ENCODE peak calls at places on chromosomes 7 and 10, in eight cellular contexts. O, Z, P, E, H, C, M and X are unnamed samples.

GRCh38 chr10:124243702-124244121 is 150.3 kb upstream of the CHST15 start:
- DNase-seq in O (no peak), Z (no peak), P (no peak), E (no peak), H (no peak), C (no peak), M (no peak), X (peak; percentile 25)

GRCh38 chr7:29123611-29124190 is 22.6 kb downstream of the CPVL start:
- DNase-seq in O (no peak), Z (no peak), P (no peak), E (no peak), H (no peak), C (no peak), M (no peak), X (no peak)

GRCh38 chr10:122331615-122332446 is 42.7 kb upstream of the PLEKHA1 start:
- DNase-seq in O (no peak), Z (no peak), P (no peak), E (peak; percentile 68), H (no peak), C (no peak), M (no peak), X (no peak)

GRCh38 chr10:72719941-72720592 is 28.1 kb downstream of the MCU start:
- DNase-seq in O (no peak), Z (no peak), P (no peak), E (peak; percentile 40), H (no peak), C (no peak), M (peak; percentile 64), X (no peak)

GRCh38 chr7:148830897-148831692 is 53.0 kb downstream of the EZH2 start:
- DNase-seq in O (no peak), Z (no peak), P (no peak), E (no peak), H (no peak), C (no peak), M (no peak), X (no peak)

GRCh38 chr10:44662002-44662401 is 249.1 kb upstream of the TMEM72 start:
- DNase-seq in O (no peak), Z (no peak), P (no peak), E (no peak), H (no peak), C (no peak), M (no peak), X (no peak)

GRCh38 chr7:140889645-140890044 is 35.1 kb downstream of the BRAF start:
- DNase-seq in O (no peak), Z (no peak), P (no peak), E (no peak), H (no peak), C (no peak), M (no peak), X (no peak)

GRCh38 chr7:82443044-82443800 is at the start of gene CACNA2D1:
- DNase-seq in O (no peak), Z (no peak), P (no peak), E (no peak), H (no peak), C (peak; percentile 40), M (peak; percentile 61), X (no peak)

GRCh38 chr7:51023547-51023946 is 240.9 kb upstream of the GRB10 start:
- DNase-seq in O (no peak), Z (no peak), P (no peak), E (no peak), H (no peak), C (no peak), M (no peak), X (no peak)

GRCh38 chr10:103241262-103242011 is 4.2 kb upstream of the RPEL1 start:
- DNase-seq in O (no peak), Z (no peak), P (no peak), E (peak; percentile 64), H (no peak), C (peak; percentile 46), M (peak; percentile 65), X (no peak)

GRCh38 chr7:75054744-75055527 is 18.7 kb downstream of the RCC1L start:
- DNase-seq in O (no peak), Z (no peak), P (no peak), E (peak; percentile 98), H (no peak), C (peak; percentile 92), M (peak; percentile 71), X (no peak)

GRCh38 chr10:122044713-122045112 is 55.8 kb downstream of the TACC2 start:
- DNase-seq in O (no peak), Z (no peak), P (no peak), E (no peak), H (no peak), C (peak; percentile 55), M (no peak), X (peak; percentile 63)

GRCh38 chr7:36514289-36515243 is 124.9 kb downstream of the ANLN start:
- DNase-seq in O (no peak), Z (no peak), P (no peak), E (no peak), H (no peak), C (no peak), M (peak; percentile 12), X (no peak)

GRCh38 chr7:37833107-37833817 is 15.1 kb upstream of the NME8 start:
- DNase-seq in O (no peak), Z (peak; percentile 8), P (no peak), E (peak; percentile 49), H (no peak), C (peak; percentile 56), M (peak; percentile 43), X (no peak)

GRCh38 chr10:133422821-133423771 is 1.3 kb downstream of the SPRN start:
- DNase-seq in O (no peak), Z (no peak), P (no peak), E (peak; percentile 55), H (no peak), C (no peak), M (no peak), X (no peak)

GRCh38 chr10:73650537-73651331 is 5.1 kb downstream of the SYNPO2L start:
- DNase-seq in O (no peak), Z (no peak), P (no peak), E (peak; percentile 54), H (no peak), C (peak; percentile 46), M (peak; percentile 94), X (no peak)

GRCh38 chr7:7352845-7353244 is 170.5 kb downstream of the C1GALT1 start:
- DNase-seq in O (no peak), Z (no peak), P (no peak), E (no peak), H (no peak), C (no peak), M (peak; percentile 3), X (no peak)

GRCh38 chr7:3198316-3198715 is 102.7 kb upstream of the SDK1 start:
- DNase-seq in O (no peak), Z (no peak), P (no peak), E (no peak), H (no peak), C (no peak), M (no peak), X (no peak)

GRCh38 chr7:11551470-11551869 is 280.5 kb downstream of the THSD7A start:
- DNase-seq in O (no peak), Z (no peak), P (no peak), E (no peak), H (no peak), C (no peak), M (no peak), X (no peak)

GRCh38 chr10:102718220-102718619 is 3.8 kb downstream of the SFXN2 start:
- DNase-seq in O (no peak), Z (no peak), P (no peak), E (peak; percentile 22), H (no peak), C (peak; percentile 67), M (no peak), X (peak; percentile 60)

GRCh38 chr10:79013406-79013805 is 55.4 kb upstream of the ZMIZ1 start:
- DNase-seq in O (no peak), Z (no peak), P (no peak), E (peak; percentile 18), H (no peak), C (no peak), M (no peak), X (peak; percentile 81)

GRCh38 chr7:42091461-42092229 is 145.4 kb downstream of the GLI3 start:
- DNase-seq in O (no peak), Z (no peak), P (no peak), E (peak; percentile 87), H (no peak), C (no peak), M (no peak), X (no peak)

GRCh38 chr7:142909921-142910521 is 23.5 kb downstream of the TRPV5 start:
- DNase-seq in O (no peak), Z (no peak), P (no peak), E (peak; percentile 3), H (no peak), C (no peak), M (no peak), X (no peak)

GRCh38 chr7:39880556-39880955 is 69.5 kb upstream of the CDK13 start:
- DNase-seq in O (no peak), Z (peak; percentile 4), P (no peak), E (no peak), H (no peak), C (peak; percentile 61), M (peak; percentile 32), X (no peak)

GRCh38 chr7:8125680-8126444 is 136.1 kb downstream of the ICA1 start:
- DNase-seq in O (peak; percentile 76), Z (no peak), P (peak; percentile 50), E (no peak), H (no peak), C (no peak), M (no peak), X (peak; percentile 28)

GRCh38 chr10:3748484-3748883 is 36.5 kb downstream of the KLF6 start:
- DNase-seq in O (no peak), Z (no peak), P (no peak), E (no peak), H (no peak), C (peak; percentile 18), M (no peak), X (no peak)

GRCh38 chr7:140672382-140673062 is at the start of gene ADCK2:
- DNase-seq in O (peak; percentile 74), Z (no peak), P (peak; percentile 45), E (no peak), H (no peak), C (peak; percentile 17), M (peak; percentile 48), X (peak; percentile 76)

GRCh38 chr10:71094712-71095390 is 117.5 kb upstream of the UNC5B start:
- DNase-seq in O (no peak), Z (no peak), P (no peak), E (peak; percentile 57), H (no peak), C (no peak), M (peak; percentile 17), X (no peak)

GRCh38 chr10:106679314-106679713 is 485.2 kb downstream of the SORCS1 start:
- DNase-seq in O (no peak), Z (no peak), P (no peak), E (no peak), H (no peak), C (no peak), M (no peak), X (no peak)

GRCh38 chr10:104450954-104451353 is 97.3 kb downstream of the CFAP58 start:
- DNase-seq in O (no peak), Z (no peak), P (no peak), E (no peak), H (no peak), C (no peak), M (no peak), X (no peak)

GRCh38 chr7:109793-110556 is 82.4 kb upstream of the FAM20C start:
- DNase-seq in O (peak; percentile 2), Z (no peak), P (no peak), E (no peak), H (no peak), C (no peak), M (no peak), X (no peak)

GRCh38 chr10:24866615-24867583 is 85.5 kb downstream of the PRTFDC1 start:
- DNase-seq in O (no peak), Z (no peak), P (no peak), E (peak; percentile 75), H (no peak), C (peak; percentile 66), M (peak; percentile 90), X (no peak)

GRCh38 chr10:114166053-114166452 is 8.0 kb downstream of the CCDC186 start:
- DNase-seq in O (no peak), Z (no peak), P (no peak), E (peak; percentile 54), H (no peak), C (peak; percentile 56), M (no peak), X (no peak)